ENCODE peak calls at places on chromosomes 5 and 9, in nine cellular contexts. One of them, this sample, is unnamed.

GRCh38 chr5:153400931-153401330 is 89.5 kb upstream of the GRIA1 start:
- DNase-seq in uterus: no peak
- DNase-seq in A549: no peak
- DNase-seq in HCT116: no peak
- DNase-seq in CD4-positive, alpha-beta memory T cell: no peak
- DNase-seq in MM.1S: no peak
- DNase-seq in adipocyte: no peak
- DNase-seq in fibroblast of lung: no peak
- DNase-seq in Peyer's patch: no peak
- DNase-seq in this sample: peak; percentile 78

GRCh38 chr9:136666364-136667216 is 3.9 kb downstream of the EGFL7 start:
- DNase-seq in MM.1S: no peak
- DNase-seq in fibroblast of lung: no peak
- DNase-seq in A549: no peak
- DNase-seq in adipocyte: peak; percentile 16
- DNase-seq in Peyer's patch: no peak
- DNase-seq in HCT116: no peak
- DNase-seq in CD4-positive, alpha-beta memory T cell: no peak
- DNase-seq in uterus: no peak
- DNase-seq in this sample: peak; percentile 48

GRCh38 chr5:165360366-165361142 is 1855.1 kb downstream of the MAT2B start:
- DNase-seq in A549: no peak
- DNase-seq in fibroblast of lung: no peak
- DNase-seq in MM.1S: peak; percentile 62
- DNase-seq in CD4-positive, alpha-beta memory T cell: no peak
- DNase-seq in HCT116: no peak
- DNase-seq in Peyer's patch: no peak
- DNase-seq in adipocyte: no peak
- DNase-seq in uterus: no peak
- DNase-seq in this sample: no peak

GRCh38 chr5:178768371-178769260 is 38.2 kb upstream of the ZNF354A start:
- DNase-seq in HCT116: no peak
- DNase-seq in MM.1S: no peak
- DNase-seq in A549: no peak
- DNase-seq in Peyer's patch: peak; percentile 19
- DNase-seq in CD4-positive, alpha-beta memory T cell: no peak
- DNase-seq in adipocyte: no peak
- DNase-seq in uterus: no peak
- DNase-seq in fibroblast of lung: no peak
- DNase-seq in this sample: no peak

GRCh38 chr5:139749242-139749641 is 46.4 kb upstream of the PSD2 start:
- DNase-seq in A549: no peak
- DNase-seq in HCT116: no peak
- DNase-seq in MM.1S: no peak
- DNase-seq in Peyer's patch: no peak
- DNase-seq in fibroblast of lung: no peak
- DNase-seq in adipocyte: peak; percentile 40
- DNase-seq in uterus: no peak
- DNase-seq in CD4-positive, alpha-beta memory T cell: no peak
- DNase-seq in this sample: peak; percentile 55

GRCh38 chr9:86637515-86637914 is 283.3 kb upstream of the TUT7 start:
- DNase-seq in Peyer's patch: no peak
- DNase-seq in adipocyte: no peak
- DNase-seq in fibroblast of lung: peak; percentile 65
- DNase-seq in HCT116: no peak
- DNase-seq in MM.1S: no peak
- DNase-seq in A549: peak; percentile 20
- DNase-seq in CD4-positive, alpha-beta memory T cell: no peak
- DNase-seq in uterus: peak; percentile 28
- DNase-seq in this sample: peak; percentile 43

GRCh38 chr9:79571309-79572031 is at the start of gene TLE4:
- DNase-seq in A549: peak; percentile 100
- DNase-seq in CD4-positive, alpha-beta memory T cell: peak; percentile 100
- DNase-seq in Peyer's patch: peak; percentile 100
- DNase-seq in adipocyte: peak; percentile 100
- DNase-seq in HCT116: no peak
- DNase-seq in fibroblast of lung: peak; percentile 100
- DNase-seq in MM.1S: peak; percentile 100
- DNase-seq in uterus: peak; percentile 100
- DNase-seq in this sample: peak; percentile 100

GRCh38 chr5:112687306-112687705 is 50.4 kb upstream of the APC start:
- DNase-seq in adipocyte: no peak
- DNase-seq in fibroblast of lung: no peak
- DNase-seq in HCT116: no peak
- DNase-seq in A549: no peak
- DNase-seq in CD4-positive, alpha-beta memory T cell: no peak
- DNase-seq in uterus: no peak
- DNase-seq in Peyer's patch: no peak
- DNase-seq in MM.1S: no peak
- DNase-seq in this sample: no peak

GRCh38 chr9:133976191-133976861 is 15.8 kb downstream of the VAV2 start:
- DNase-seq in adipocyte: no peak
- DNase-seq in A549: no peak
- DNase-seq in MM.1S: no peak
- DNase-seq in CD4-positive, alpha-beta memory T cell: no peak
- DNase-seq in uterus: no peak
- DNase-seq in Peyer's patch: no peak
- DNase-seq in HCT116: no peak
- DNase-seq in fibroblast of lung: no peak
- DNase-seq in this sample: no peak

GRCh38 chr9:77999231-77999631 is 32.4 kb downstream of the GNAQ start:
- DNase-seq in A549: no peak
- DNase-seq in HCT116: no peak
- DNase-seq in CD4-positive, alpha-beta memory T cell: no peak
- DNase-seq in adipocyte: peak; percentile 45
- DNase-seq in MM.1S: no peak
- DNase-seq in Peyer's patch: no peak
- DNase-seq in uterus: no peak
- DNase-seq in fibroblast of lung: no peak
- DNase-seq in this sample: peak; percentile 37

GRCh38 chr9:91162784-91163440 is 198.8 kb downstream of the AUH start:
- DNase-seq in adipocyte: peak; percentile 31
- DNase-seq in CD4-positive, alpha-beta memory T cell: no peak
- DNase-seq in A549: no peak
- DNase-seq in HCT116: no peak
- DNase-seq in Peyer's patch: peak; percentile 94
- DNase-seq in MM.1S: peak; percentile 92
- DNase-seq in fibroblast of lung: peak; percentile 36
- DNase-seq in uterus: no peak
- DNase-seq in this sample: no peak

GRCh38 chr9:114094971-114095370 is 4.1 kb downstream of the KIF12 start:
- DNase-seq in fibroblast of lung: no peak
- DNase-seq in uterus: no peak
- DNase-seq in HCT116: no peak
- DNase-seq in A549: no peak
- DNase-seq in adipocyte: no peak
- DNase-seq in CD4-positive, alpha-beta memory T cell: no peak
- DNase-seq in Peyer's patch: no peak
- DNase-seq in MM.1S: no peak
- DNase-seq in this sample: no peak

GRCh38 chr5:98158440-98158839 is 615.0 kb upstream of the RGMB start:
- DNase-seq in uterus: no peak
- DNase-seq in Peyer's patch: no peak
- DNase-seq in MM.1S: no peak
- DNase-seq in CD4-positive, alpha-beta memory T cell: no peak
- DNase-seq in adipocyte: no peak
- DNase-seq in A549: no peak
- DNase-seq in fibroblast of lung: no peak
- DNase-seq in HCT116: no peak
- DNase-seq in this sample: no peak

GRCh38 chr5:135629164-135629563 is 50.4 kb upstream of the CXCL14 start:
- DNase-seq in fibroblast of lung: no peak
- DNase-seq in adipocyte: no peak
- DNase-seq in CD4-positive, alpha-beta memory T cell: no peak
- DNase-seq in HCT116: no peak
- DNase-seq in MM.1S: no peak
- DNase-seq in Peyer's patch: no peak
- DNase-seq in uterus: no peak
- DNase-seq in A549: no peak
- DNase-seq in this sample: no peak

GRCh38 chr5:28517691-28518090 is 1479.3 kb upstream of the CDH9 start:
- DNase-seq in adipocyte: peak; percentile 37
- DNase-seq in HCT116: no peak
- DNase-seq in MM.1S: no peak
- DNase-seq in CD4-positive, alpha-beta memory T cell: no peak
- DNase-seq in Peyer's patch: no peak
- DNase-seq in A549: no peak
- DNase-seq in fibroblast of lung: no peak
- DNase-seq in uterus: no peak
- DNase-seq in this sample: no peak

GRCh38 chr9:128712451-128713410 is 10.4 kb downstream of the PKN3 start:
- DNase-seq in adipocyte: no peak
- DNase-seq in A549: no peak
- DNase-seq in MM.1S: no peak
- DNase-seq in Peyer's patch: no peak
- DNase-seq in uterus: no peak
- DNase-seq in CD4-positive, alpha-beta memory T cell: no peak
- DNase-seq in fibroblast of lung: no peak
- DNase-seq in HCT116: no peak
- DNase-seq in this sample: no peak

GRCh38 chr5:76622973-76623596 is at the start of gene F2RL2:
- DNase-seq in uterus: peak; percentile 24
- DNase-seq in adipocyte: peak; percentile 93
- DNase-seq in MM.1S: no peak
- DNase-seq in CD4-positive, alpha-beta memory T cell: no peak
- DNase-seq in HCT116: no peak
- DNase-seq in Peyer's patch: no peak
- DNase-seq in fibroblast of lung: peak; percentile 81
- DNase-seq in A549: peak; percentile 89
- DNase-seq in this sample: peak; percentile 80

GRCh38 chr5:173303878-173304590 is 24.2 kb downstream of the STC2 start:
- DNase-seq in adipocyte: no peak
- DNase-seq in fibroblast of lung: peak; percentile 37
- DNase-seq in CD4-positive, alpha-beta memory T cell: no peak
- DNase-seq in uterus: no peak
- DNase-seq in HCT116: no peak
- DNase-seq in MM.1S: no peak
- DNase-seq in Peyer's patch: no peak
- DNase-seq in A549: no peak
- DNase-seq in this sample: peak; percentile 32

GRCh38 chr5:137733011-137733410 is 2.9 kb downstream of the KLHL3 start:
- DNase-seq in adipocyte: no peak
- DNase-seq in MM.1S: no peak
- DNase-seq in HCT116: no peak
- DNase-seq in A549: no peak
- DNase-seq in uterus: no peak
- DNase-seq in fibroblast of lung: no peak
- DNase-seq in Peyer's patch: no peak
- DNase-seq in CD4-positive, alpha-beta memory T cell: no peak
- DNase-seq in this sample: no peak

GRCh38 chr5:130731839-130732238 is 433.2 kb downstream of the HINT1 start:
- DNase-seq in HCT116: no peak
- DNase-seq in uterus: no peak
- DNase-seq in MM.1S: no peak
- DNase-seq in Peyer's patch: no peak
- DNase-seq in CD4-positive, alpha-beta memory T cell: no peak
- DNase-seq in A549: no peak
- DNase-seq in fibroblast of lung: no peak
- DNase-seq in adipocyte: no peak
- DNase-seq in this sample: no peak

GRCh38 chr5:120463991-120464626 is at the start of gene PRR16:
- DNase-seq in adipocyte: peak; percentile 93
- DNase-seq in uterus: peak; percentile 39
- DNase-seq in fibroblast of lung: peak; percentile 78
- DNase-seq in A549: peak; percentile 23
- DNase-seq in MM.1S: peak; percentile 68
- DNase-seq in Peyer's patch: peak; percentile 55
- DNase-seq in HCT116: no peak
- DNase-seq in CD4-positive, alpha-beta memory T cell: no peak
- DNase-seq in this sample: peak; percentile 93

GRCh38 chr5:145847499-145848497 is 12.7 kb upstream of the PRELID2 start:
- DNase-seq in A549: peak; percentile 12
- DNase-seq in Peyer's patch: no peak
- DNase-seq in HCT116: peak; percentile 40
- DNase-seq in uterus: no peak
- DNase-seq in adipocyte: peak; percentile 59
- DNase-seq in fibroblast of lung: peak; percentile 71
- DNase-seq in CD4-positive, alpha-beta memory T cell: no peak
- DNase-seq in MM.1S: no peak
- DNase-seq in this sample: peak; percentile 93

GRCh38 chr9:91382298-91382697 is 20.6 kb upstream of the AUH start:
- DNase-seq in fibroblast of lung: no peak
- DNase-seq in uterus: no peak
- DNase-seq in A549: no peak
- DNase-seq in MM.1S: no peak
- DNase-seq in HCT116: no peak
- DNase-seq in Peyer's patch: no peak
- DNase-seq in CD4-positive, alpha-beta memory T cell: no peak
- DNase-seq in adipocyte: no peak
- DNase-seq in this sample: no peak

GRCh38 chr5:53323943-53324642 is 156.3 kb upstream of the FST start:
- DNase-seq in Peyer's patch: no peak
- DNase-seq in fibroblast of lung: no peak
- DNase-seq in adipocyte: no peak
- DNase-seq in MM.1S: peak; percentile 17
- DNase-seq in A549: no peak
- DNase-seq in uterus: no peak
- DNase-seq in CD4-positive, alpha-beta memory T cell: no peak
- DNase-seq in HCT116: no peak
- DNase-seq in this sample: no peak
- H3K4me1 ChIP-seq in Peyer's patch: no peaks in the 10 kb centered on the region
- H3K4me1 ChIP-seq in fibroblast of lung: peaks cover 2% of the 10 kb centered on the region
- H3K4me1 ChIP-seq in adipocyte: peaks cover 47% of the 10 kb centered on the region
- H3K4me1 ChIP-seq in MM.1S: no peaks in the 10 kb centered on the region
- H3K4me1 ChIP-seq in A549: no peaks in the 10 kb centered on the region
- H3K4me1 ChIP-seq in uterus: no peaks in the 10 kb centered on the region
- H3K4me1 ChIP-seq in CD4-positive, alpha-beta memory T cell: no peaks in the 10 kb centered on the region
- H3K4me1 ChIP-seq in HCT116: no peaks in the 10 kb centered on the region
- H3K4me1 ChIP-seq in this sample: peaks cover 43% of the 10 kb centered on the region

GRCh38 chr5:1479066-1479465 is 33.8 kb upstream of the SLC6A3 start:
- DNase-seq in Peyer's patch: no peak
- DNase-seq in A549: no peak
- DNase-seq in MM.1S: no peak
- DNase-seq in adipocyte: no peak
- DNase-seq in uterus: no peak
- DNase-seq in fibroblast of lung: no peak
- DNase-seq in CD4-positive, alpha-beta memory T cell: no peak
- DNase-seq in HCT116: no peak
- DNase-seq in this sample: no peak
- H3K4me1 ChIP-seq in Peyer's patch: no peaks in the 10 kb centered on the region
- H3K4me1 ChIP-seq in A549: peaks cover 21% of the 10 kb centered on the region
- H3K4me1 ChIP-seq in MM.1S: no peaks in the 10 kb centered on the region
- H3K4me1 ChIP-seq in adipocyte: peaks cover 7% of the 10 kb centered on the region
- H3K4me1 ChIP-seq in uterus: no peaks in the 10 kb centered on the region
- H3K4me1 ChIP-seq in fibroblast of lung: no peaks in the 10 kb centered on the region
- H3K4me1 ChIP-seq in CD4-positive, alpha-beta memory T cell: no peaks in the 10 kb centered on the region
- H3K4me1 ChIP-seq in HCT116: no peaks in the 10 kb centered on the region
- H3K4me1 ChIP-seq in this sample: no peaks in the 10 kb centered on the region

GRCh38 chr9:137679249-137679648 is 60.4 kb downstream of the EHMT1 start:
- DNase-seq in fibroblast of lung: no peak
- DNase-seq in A549: no peak
- DNase-seq in uterus: no peak
- DNase-seq in MM.1S: peak; percentile 24
- DNase-seq in HCT116: no peak
- DNase-seq in Peyer's patch: peak; percentile 60
- DNase-seq in adipocyte: no peak
- DNase-seq in CD4-positive, alpha-beta memory T cell: no peak
- DNase-seq in this sample: no peak
- H3K4me1 ChIP-seq in fibroblast of lung: no peaks in the 10 kb centered on the region
- H3K4me1 ChIP-seq in A549: no peaks in the 10 kb centered on the region
- H3K4me1 ChIP-seq in uterus: peaks cover 7% of the 10 kb centered on the region
- H3K4me1 ChIP-seq in MM.1S: peaks cover 47% of the 10 kb centered on the region
- H3K4me1 ChIP-seq in HCT116: peaks cover 3% of the 10 kb centered on the region
- H3K4me1 ChIP-seq in Peyer's patch: peaks cover 19% of the 10 kb centered on the region
- H3K4me1 ChIP-seq in adipocyte: peaks cover 5% of the 10 kb centered on the region
- H3K4me1 ChIP-seq in CD4-positive, alpha-beta memory T cell: peaks cover 15% of the 10 kb centered on the region
- H3K4me1 ChIP-seq in this sample: no peaks in the 10 kb centered on the region

GRCh38 chr5:72637058-72637457 is 129.8 kb upstream of the ZNF366 start:
- DNase-seq in uterus: no peak
- DNase-seq in Peyer's patch: no peak
- DNase-seq in HCT116: no peak
- DNase-seq in CD4-positive, alpha-beta memory T cell: no peak
- DNase-seq in adipocyte: no peak
- DNase-seq in MM.1S: no peak
- DNase-seq in fibroblast of lung: no peak
- DNase-seq in A549: no peak
- DNase-seq in this sample: no peak
- H3K4me1 ChIP-seq in uterus: peaks cover 9% of the 10 kb centered on the region
- H3K4me1 ChIP-seq in Peyer's patch: no peaks in the 10 kb centered on the region
- H3K4me1 ChIP-seq in HCT116: no peaks in the 10 kb centered on the region
- H3K4me1 ChIP-seq in CD4-positive, alpha-beta memory T cell: no peaks in the 10 kb centered on the region
- H3K4me1 ChIP-seq in adipocyte: peaks cover 28% of the 10 kb centered on the region
- H3K4me1 ChIP-seq in MM.1S: no peaks in the 10 kb centered on the region
- H3K4me1 ChIP-seq in fibroblast of lung: peaks cover 16% of the 10 kb centered on the region
- H3K4me1 ChIP-seq in A549: peaks cover 5% of the 10 kb centered on the region
- H3K4me1 ChIP-seq in this sample: peaks cover 27% of the 10 kb centered on the region

This sample was measured in GM23248.